ENCODE peak calls at places on chromosome 21, in eight cellular contexts. W, E, B, H, I, D, A and N are unnamed samples.

GRCh38 chr21:42235593-42235992 is 16.7 kb downstream of the ABCG1 start:
- DNase-seq in W (no peak), E (no peak), B (no peak), H (no peak), I (no peak), D (no peak), A (no peak), N (no peak)

GRCh38 chr21:36615274-36615964 is 83.5 kb upstream of the SIM2 start:
- DNase-seq in W (no peak), E (no peak), B (no peak), H (no peak), I (peak; percentile 13), D (no peak), A (no peak), N (no peak)

GRCh38 chr21:25371831-25372434 is 235.3 kb downstream of the MRPL39 start:
- DNase-seq in W (no peak), E (no peak), B (no peak), H (peak; percentile 26), I (no peak), D (no peak), A (no peak), N (no peak)

GRCh38 chr21:46150073-46150472 is 5.3 kb downstream of the FTCD start:
- DNase-seq in W (no peak), E (peak; percentile 56), B (no peak), H (no peak), I (no peak), D (no peak), A (peak; percentile 21), N (no peak)

GRCh38 chr21:37374026-37374425 is 7.5 kb downstream of the DYRK1A start:
- DNase-seq in W (no peak), E (no peak), B (no peak), H (peak; percentile 36), I (no peak), D (no peak), A (no peak), N (no peak)

GRCh38 chr21:45305831-45306230 is 18.1 kb upstream of the POFUT2 start:
- DNase-seq in W (no peak), E (no peak), B (no peak), H (no peak), I (no peak), D (no peak), A (peak; percentile 31), N (peak; percentile 16)

GRCh38 chr21:46001821-46002681 is 20.5 kb downstream of the COL6A1 start:
- DNase-seq in W (no peak), E (no peak), B (no peak), H (no peak), I (no peak), D (peak; percentile 57), A (peak; percentile 50), N (peak; percentile 32)

GRCh38 chr21:31397515-31397926 is 53.5 kb upstream of the TIAM1 start:
- DNase-seq in W (no peak), E (no peak), B (no peak), H (no peak), I (peak; percentile 21), D (no peak), A (no peak), N (no peak)

DNA sequence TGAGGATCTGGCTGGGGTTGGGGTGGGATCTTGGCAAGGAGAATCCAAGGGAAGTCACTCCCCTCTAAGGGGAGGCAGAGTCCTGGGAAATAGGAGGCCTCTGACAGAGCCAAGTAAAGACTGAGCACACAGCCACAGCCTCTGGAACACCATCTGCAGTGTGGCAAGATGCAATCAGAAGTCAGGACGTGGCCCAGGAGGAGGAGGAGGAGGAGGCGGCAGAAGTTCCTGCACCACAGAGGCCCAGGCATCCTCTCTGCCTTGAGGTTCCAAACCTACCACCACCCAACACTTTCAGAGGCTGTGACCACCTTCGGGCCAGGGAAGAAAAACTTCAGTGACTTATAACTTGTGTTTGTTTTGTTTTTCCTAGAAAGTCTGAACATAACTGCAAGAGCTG is 23.7 kb upstream of the KCNE2 start:
- DNase-seq in W (no peak), E (no peak), B (no peak), H (no peak), I (no peak), D (no peak), A (no peak), N (no peak)
- H3K27ac ChIP-seq in W (no peak overlapping the region), E (no peak overlapping the region), B (no peak overlapping the region), H (no peak overlapping the region), I (no peak overlapping the region), D (no peak overlapping the region), A (no peak overlapping the region), N (no peak overlapping the region)

GRCh38 chr21:33642896-33643657 is 776 bp downstream of the ITSN1 start:
- DNase-seq in W (no peak), E (peak; percentile 75), B (no peak), H (peak; percentile 37), I (peak; percentile 19), D (no peak), A (peak; percentile 57), N (peak; percentile 24)

GRCh38 chr21:33643658-33644311 is 1.5 kb downstream of the ITSN1 start:
- DNase-seq in W (no peak), E (no peak), B (no peak), H (peak; percentile 33), I (no peak), D (no peak), A (no peak), N (no peak)

GRCh38 chr21:33642027-33642895 is at the start of gene ITSN1:
- DNase-seq in W (peak; percentile 99), E (peak; percentile 100), B (peak; percentile 100), H (peak; percentile 100), I (peak; percentile 98), D (peak; percentile 100), A (peak; percentile 100), N (peak; percentile 100)

GRCh38 chr21:33640697-33641338 is 723 bp downstream of the CRYZL1 start:
- DNase-seq in W (no peak), E (no peak), B (no peak), H (peak; percentile 28), I (peak; percentile 20), D (no peak), A (no peak), N (no peak)

DNA sequence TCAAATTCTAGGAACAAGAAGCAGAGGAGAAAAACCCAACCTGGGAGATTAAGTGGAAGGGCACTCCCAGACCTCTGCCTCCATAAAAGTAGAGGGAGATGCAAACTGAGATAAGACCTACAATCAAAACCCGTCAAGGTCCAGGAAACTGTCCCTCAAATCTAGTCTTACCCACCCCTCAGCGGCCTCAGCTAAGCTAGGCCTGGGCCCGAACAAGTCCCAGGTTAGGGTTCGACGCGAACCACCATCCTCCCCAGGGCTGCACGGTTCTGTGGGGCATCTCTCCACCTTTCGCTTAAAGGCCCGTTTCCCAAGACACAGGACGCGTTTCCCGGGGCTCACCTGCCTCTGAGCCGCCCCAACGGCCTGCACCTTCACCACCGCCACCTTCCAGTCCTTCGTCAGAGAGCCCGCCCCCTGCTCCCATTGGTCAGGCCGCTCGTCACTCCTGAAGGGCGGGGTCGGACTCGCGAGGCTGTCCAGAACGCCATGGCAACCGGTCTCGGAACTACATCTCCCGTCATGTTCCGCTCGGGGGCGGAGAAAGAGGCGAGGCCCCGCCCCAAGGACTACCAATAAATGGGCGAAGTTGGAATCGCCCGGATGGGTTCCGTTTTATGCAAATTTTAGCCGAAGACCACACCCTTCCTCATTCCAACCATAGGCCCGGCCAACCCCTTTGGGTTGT is at the start of gene CRYZL1:
- DNase-seq in W (peak; percentile 98), E (peak; percentile 100), B (peak; percentile 100), H (peak; percentile 100), I (peak; percentile 100), D (peak; percentile 100), A (peak; percentile 100), N (peak; percentile 100)
- TF ChIP-seq CTCF in W (no peak), E (no peak), B (no peak), H (no peak), I (no peak), D (no peak), A (no peak), N (no peak)

GRCh38 chr21:44087426-44088400 is 19.5 kb upstream of the PWP2 start:
- DNase-seq in W (no peak), E (peak; percentile 66), B (no peak), H (no peak), I (no peak), D (no peak), A (no peak), N (no peak)

GRCh38 chr21:44088401-44088780 is 18.8 kb upstream of the PWP2 start:
- DNase-seq in W (no peak), E (peak; percentile 26), B (no peak), H (no peak), I (no peak), D (no peak), A (no peak), N (no peak)

GRCh38 chr21:44090332-44090731 is 16.9 kb upstream of the PWP2 start:
- DNase-seq in W (no peak), E (peak; percentile 56), B (no peak), H (no peak), I (peak; percentile 90), D (no peak), A (no peak), N (no peak)

GRCh38 chr21:44086636-44087425 is 20.4 kb upstream of the PWP2 start:
- DNase-seq in W (no peak), E (peak; percentile 59), B (no peak), H (no peak), I (no peak), D (peak; percentile 55), A (no peak), N (no peak)

DNA sequence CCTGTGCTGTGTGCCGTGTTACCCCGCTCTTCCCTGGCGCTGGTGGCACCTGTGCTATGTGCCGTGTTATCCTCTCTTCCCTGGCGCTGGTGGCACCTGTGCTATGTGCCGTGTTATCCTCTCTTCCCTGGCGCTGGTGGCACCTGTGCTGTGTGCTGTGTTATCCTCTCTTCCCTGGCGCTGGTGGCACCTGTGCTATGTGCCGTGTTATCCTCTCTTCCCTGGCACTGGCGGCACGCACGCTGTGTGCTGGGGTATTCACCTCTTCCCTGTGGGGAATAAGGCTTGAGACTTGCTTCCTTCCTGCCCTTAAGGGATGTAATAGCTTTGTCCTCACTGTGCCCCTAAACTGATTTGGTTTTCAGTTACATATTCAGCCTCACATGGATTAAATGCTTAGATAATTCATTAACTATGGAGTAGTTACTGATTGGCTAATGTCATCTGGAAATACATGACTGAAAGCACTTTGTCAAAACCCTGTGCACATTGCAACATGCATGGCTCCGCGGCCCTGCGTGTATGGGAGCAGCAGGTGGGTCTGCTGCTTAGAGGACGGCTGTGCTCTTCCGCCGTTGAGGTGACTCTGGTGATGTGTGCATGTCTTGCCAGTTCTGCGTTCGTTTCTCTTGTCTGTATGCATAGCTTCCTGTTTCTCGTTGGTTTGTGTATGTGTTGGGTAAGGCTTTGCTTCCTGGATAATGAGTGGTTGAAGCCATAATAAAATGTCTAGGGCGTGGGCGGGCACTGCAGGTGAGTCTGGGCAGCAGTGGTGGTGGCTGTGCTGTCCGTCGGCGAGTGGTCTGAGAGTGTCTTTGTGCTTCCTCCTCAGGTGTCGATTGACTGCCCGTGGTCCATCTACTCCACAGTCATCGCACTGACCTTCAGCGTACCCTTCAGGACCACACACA is 17.9 kb upstream of the PWP2 start:
- DNase-seq in W (no peak), E (peak; percentile 30), B (no peak), H (no peak), I (peak; percentile 70), D (no peak), A (no peak), N (no peak)
- H3K27ac ChIP-seq in W (no peak overlapping the region), E (no peak overlapping the region), B (no peak overlapping the region), H (no peak overlapping the region), I (peak overlapping the region; percentile 77), D (no peak overlapping the region), A (no peak overlapping the region), N (no peak overlapping the region)

GRCh38 chr21:28993293-28993629 is 584 bp upstream of the LTN1 start:
- DNase-seq in W (no peak), E (no peak), B (no peak), H (no peak), I (no peak), D (no peak), A (no peak), N (no peak)

GRCh38 chr21:28986677-28987076 is 6.0 kb downstream of the LTN1 start:
- DNase-seq in W (no peak), E (no peak), B (no peak), H (no peak), I (no peak), D (no peak), A (no peak), N (no peak)

GRCh38 chr21:28992526-28993292 is at the start of gene LTN1:
- DNase-seq in W (peak; percentile 99), E (peak; percentile 98), B (peak; percentile 99), H (peak; percentile 99), I (peak; percentile 99), D (peak; percentile 100), A (peak; percentile 99), N (peak; percentile 99)

DNA sequence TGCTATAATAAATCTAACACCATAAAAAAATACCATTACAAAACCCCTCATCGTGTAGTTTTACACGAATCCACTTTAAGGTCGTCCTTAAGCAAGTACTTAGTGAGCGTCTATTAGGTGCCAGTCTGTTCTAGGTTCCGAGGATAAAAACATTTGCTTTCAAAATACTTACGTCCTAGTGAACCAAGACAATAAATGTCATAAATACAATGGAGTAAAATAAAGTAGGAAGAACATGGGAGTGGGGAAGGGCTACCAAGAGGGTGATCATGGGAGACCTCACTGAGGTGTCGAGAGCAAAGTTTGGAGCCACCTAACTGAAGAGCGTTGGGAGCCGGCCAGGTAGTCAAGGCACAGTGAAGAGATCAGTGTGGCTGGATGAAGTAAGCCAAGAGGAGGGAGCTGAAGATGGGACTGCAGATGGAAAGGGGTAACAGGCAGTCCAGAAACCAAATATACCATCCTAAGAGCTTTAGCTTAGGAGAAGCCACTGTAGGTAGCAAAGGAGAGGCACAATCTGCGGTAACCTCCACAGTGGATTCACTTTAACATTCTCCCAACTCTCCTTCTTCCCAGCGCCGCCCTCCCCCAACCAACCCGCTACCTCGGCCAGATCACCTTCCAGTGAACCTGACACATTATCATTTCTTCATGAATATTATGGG is 684 bp downstream of the LTN1 start:
- DNase-seq in W (no peak), E (no peak), B (no peak), H (no peak), I (peak; percentile 18), D (no peak), A (peak; percentile 30), N (no peak)
- TF ChIP-seq CTCF in W (no peak), E (no peak), B (no peak), H (no peak), I (no peak), D (no peak), A (no peak), N (no peak)